ENCODE peak calls at places on chromosome 13, in ten cellular contexts. G is OCI-LY7; A is T-cell; C is activated CD4-positive, CD25-positive, alpha-beta regulatory T cell treated with anti-CD3 and anti-CD28 coated beads, Interleukin-2, amount 50 U/mL, for 16 hours; O is AG10803; T is cardiac septum; X is stimulated activated naive CD4-positive, alpha-beta T cell; I is RCC 7860; D is NCI-H1930; W is coronary artery. H is an unnamed sample.

GRCh38 chr13:76307157-76307556 is 579.0 kb downstream of the KCTD12 start:
- DNase-seq in X (no peak), G (no peak), C (no peak), O (no peak), W (no peak), D (no peak), I (no peak), A (no peak), T (no peak), H (no peak)

GRCh38 chr13:23909606-23910005 is 12.3 kb upstream of the C1QTNF9B start:
- DNase-seq in O (no peak), G (no peak), T (no peak), I (no peak), X (no peak), D (no peak), C (no peak), W (no peak), A (no peak), H (no peak)

GRCh38 chr13:78022164-78022877 is 103.7 kb upstream of the EDNRB start:
- DNase-seq in A (peak), X (peak), D (no peak), G (peak), T (no peak), C (no peak), O (peak), I (peak), W (no peak), H (no peak)

GRCh38 chr13:110230661-110231347 is 76.2 kb downstream of the COL4A1 start:
- DNase-seq in D (no peak), A (no peak), G (no peak), W (peak), I (no peak), C (no peak), T (no peak), O (no peak), X (no peak), H (no peak)

GRCh38 chr13:98454389-98454881 is 122.5 kb downstream of the STK24 start:
- DNase-seq in W (no peak), G (no peak), X (no peak), D (no peak), I (peak), T (no peak), A (no peak), C (no peak), O (peak), H (no peak)

GRCh38 chr13:83248751-83249150 is 633.5 kb downstream of the SLITRK1 start:
- DNase-seq in I (no peak), T (no peak), G (no peak), C (no peak), O (no peak), X (no peak), A (no peak), D (no peak), W (no peak), H (no peak)

GRCh38 chr13:103371271-103371670 is 305.1 kb upstream of the SLC10A2 start:
- DNase-seq in A (no peak), T (no peak), C (no peak), I (no peak), X (no peak), O (no peak), W (no peak), G (no peak), D (no peak), H (no peak)

GRCh38 chr13:62653371-62653770 is 1237.7 kb upstream of the PCDH20 start:
- DNase-seq in I (no peak), D (no peak), C (no peak), A (no peak), T (no peak), O (no peak), X (no peak), W (no peak), G (no peak), H (no peak)

GRCh38 chr13:98564204-98564603 is 12.7 kb downstream of the STK24 start:
- DNase-seq in O (no peak), W (no peak), C (no peak), X (peak), A (no peak), G (no peak), D (no peak), I (no peak), T (no peak), H (no peak)

GRCh38 chr13:27359203-27359821 is 65.1 kb upstream of the GTF3A start:
- DNase-seq in G (peak), D (peak), A (peak), C (peak), W (no peak), X (peak), O (peak), I (peak), T (no peak), H (no peak)

GRCh38 chr13:111210945-111211469 is 95.9 kb downstream of the ARHGEF7 start:
- DNase-seq in T (no peak), W (peak), I (no peak), D (no peak), A (no peak), C (no peak), G (no peak), X (no peak), O (peak), H (no peak)

GRCh38 chr13:113862766-113863510 is 938 bp downstream of the GAS6 start:
- DNase-seq in I (no peak), O (peak), W (peak), C (no peak), D (peak), T (peak), X (no peak), G (no peak), A (no peak), H (no peak)

GRCh38 chr13:107799001-107799400 is 416.3 kb downstream of the LIG4 start:
- DNase-seq in A (no peak), I (no peak), W (no peak), G (no peak), T (no peak), D (no peak), C (no peak), X (no peak), O (peak), H (no peak)

GRCh38 chr13:53200498-53201453 is 172.2 kb downstream of the OLFM4 start:
- DNase-seq in X (no peak), T (no peak), I (no peak), C (no peak), A (no peak), O (peak), D (no peak), G (no peak), W (no peak), H (no peak)

GRCh38 chr13:97322740-97323342 is 100.7 kb downstream of the MBNL2 start:
- DNase-seq in T (no peak), D (no peak), G (no peak), A (no peak), C (no peak), W (no peak), X (no peak), O (peak), I (no peak), H (no peak)

GRCh38 chr13:39105110-39105509 is 66.9 kb downstream of the NHLRC3 start:
- DNase-seq in G (no peak), O (peak), I (no peak), C (no peak), A (no peak), T (no peak), D (peak), W (no peak), X (no peak), H (no peak)

GRCh38 chr13:41900918-41901317 is 60.0 kb downstream of the VWA8 start:
- DNase-seq in D (no peak), A (no peak), O (no peak), C (no peak), I (no peak), X (no peak), G (no peak), W (no peak), T (no peak), H (no peak)

GRCh38 chr13:23731709-23732108 is 157.5 kb downstream of the MIPEP start:
- DNase-seq in W (no peak), T (no peak), O (no peak), D (no peak), A (no peak), C (no peak), X (no peak), G (no peak), I (no peak), H (no peak)

GRCh38 chr13:30158774-30159445 is 148.4 kb downstream of the KATNAL1 start:
- DNase-seq in T (peak), C (no peak), W (no peak), O (peak), G (no peak), I (peak), A (no peak), X (peak), D (no peak), H (no peak)

GRCh38 chr13:44197791-44198770 is 175.5 kb upstream of the SERP2 start:
- DNase-seq in O (no peak), A (no peak), W (no peak), G (no peak), I (no peak), X (no peak), D (no peak), T (no peak), C (no peak), H (no peak)

GRCh38 chr13:51793570-51794273 is 10.2 kb downstream of the DHRS12 start:
- DNase-seq in D (no peak), G (peak), O (peak), I (peak), X (no peak), A (no peak), C (no peak), W (no peak), T (no peak), H (no peak)

GRCh38 chr13:96680898-96681297 is 313.4 kb downstream of the OXGR1 start:
- DNase-seq in A (no peak), G (no peak), W (no peak), I (no peak), O (no peak), C (no peak), D (no peak), X (no peak), T (no peak), H (no peak)

GRCh38 chr13:70856706-70857105 is 748.5 kb upstream of the KLHL1 start:
- DNase-seq in I (no peak), C (no peak), A (no peak), W (no peak), O (no peak), X (no peak), D (no peak), G (no peak), T (no peak), H (no peak)

GRCh38 chr13:43303040-43303729 is 279.8 kb downstream of the DNAJC15 start:
- DNase-seq in O (peak), T (no peak), G (peak), I (no peak), D (peak), X (no peak), W (no peak), A (no peak), C (no peak), H (no peak)

GRCh38 chr13:102233566-102234208 is 168.2 kb downstream of the FGF14 start:
- DNase-seq in W (no peak), I (no peak), X (no peak), D (no peak), A (no peak), G (no peak), T (no peak), O (no peak), C (no peak), H (no peak)

GRCh38 chr13:30125422-30126073 is 181.8 kb downstream of the KATNAL1 start:
- DNase-seq in O (peak), D (no peak), W (no peak), A (no peak), I (no peak), T (no peak), X (no peak), G (no peak), C (no peak), H (no peak)

GRCh38 chr13:74529968-74530367 is 395.8 kb upstream of the KLF12 start:
- DNase-seq in G (no peak), I (no peak), O (no peak), W (no peak), X (no peak), T (no peak), C (no peak), A (no peak), D (no peak), H (no peak)

GRCh38 chr13:100131863-100132574 is 43.1 kb downstream of the PCCA start:
- DNase-seq in I (peak), O (peak), W (no peak), X (no peak), G (no peak), D (no peak), C (no peak), T (no peak), A (no peak), H (peak)

GRCh38 chr13:36848228-36848982 is 29.4 kb downstream of the RFXAP start:
- DNase-seq in A (no peak), G (peak), D (no peak), X (no peak), I (no peak), O (no peak), W (no peak), T (no peak), C (no peak), H (no peak)

GRCh38 chr13:77760893-77761292 is 63.4 kb downstream of the SLAIN1 start:
- DNase-seq in D (no peak), I (no peak), C (no peak), T (no peak), O (no peak), X (no peak), W (no peak), G (no peak), A (no peak), H (no peak)

GRCh38 chr13:89554801-89555200 is 1792.7 kb upstream of the MIR17HG start:
- DNase-seq in C (no peak), X (no peak), I (no peak), D (no peak), A (no peak), W (no peak), T (no peak), G (no peak), O (no peak), H (no peak)

GRCh38 chr13:80235559-80236296 is 105.2 kb downstream of the SPRY2 start:
- DNase-seq in W (no peak), G (no peak), D (no peak), O (peak), X (no peak), I (peak), A (no peak), T (no peak), C (no peak), H (peak)

GRCh38 chr13:39536274-39536673 is 66.7 kb downstream of the LHFPL6 start:
- DNase-seq in X (no peak), I (no peak), G (no peak), C (no peak), W (no peak), T (no peak), A (no peak), O (no peak), D (peak), H (no peak)

GRCh38 chr13:45799451-45799850 is 52.1 kb downstream of the SIAH3 start:
- DNase-seq in T (no peak), D (no peak), I (no peak), O (no peak), W (peak), G (no peak), A (no peak), C (no peak), X (no peak), H (no peak)